ENCODE peak calls at places on chromosomes 4 and X, in ten cellular contexts. One of them, this sample, is unnamed.

GRCh38 chrX:44474410-44474809 is 68.2 kb downstream of the FUNDC1 start:
- DNase-seq in iris pigment epithelial cell: peak; percentile 14
- DNase-seq in endothelial cell: no peak
- DNase-seq in AG10803: peak; percentile 85
- DNase-seq in activated naive CD4-positive, alpha-beta T cell treated with anti-CD3 and anti-CD28 coated beads, Interleukin-2, amount 50 U/mL, for 72 hours: no peak
- DNase-seq in tibial artery: no peak
- DNase-seq in nephron progenitor cell: no peak
- DNase-seq in heart right ventricle: no peak
- DNase-seq in GM23338: no peak
- DNase-seq in MM.1S: no peak
- DNase-seq in this sample: no peak

GRCh38 chr4:121728798-121729226 is 32.0 kb upstream of the ANXA5 start:
- DNase-seq in iris pigment epithelial cell: peak; percentile 72
- DNase-seq in endothelial cell: no peak
- DNase-seq in AG10803: peak; percentile 97
- DNase-seq in activated naive CD4-positive, alpha-beta T cell treated with anti-CD3 and anti-CD28 coated beads, Interleukin-2, amount 50 U/mL, for 72 hours: no peak
- DNase-seq in tibial artery: no peak
- DNase-seq in nephron progenitor cell: no peak
- DNase-seq in heart right ventricle: no peak
- DNase-seq in GM23338: no peak
- DNase-seq in MM.1S: no peak
- DNase-seq in this sample: no peak

GRCh38 chr4:18981234-18981615 is 959.7 kb upstream of the LCORL start:
- DNase-seq in iris pigment epithelial cell: no peak
- DNase-seq in endothelial cell: no peak
- DNase-seq in AG10803: no peak
- DNase-seq in activated naive CD4-positive, alpha-beta T cell treated with anti-CD3 and anti-CD28 coated beads, Interleukin-2, amount 50 U/mL, for 72 hours: no peak
- DNase-seq in tibial artery: no peak
- DNase-seq in nephron progenitor cell: no peak
- DNase-seq in heart right ventricle: no peak
- DNase-seq in GM23338: no peak
- DNase-seq in MM.1S: peak; percentile 7
- DNase-seq in this sample: no peak

GRCh38 chr4:184355111-184355604 is 119.2 kb downstream of the IRF2 start:
- DNase-seq in iris pigment epithelial cell: peak; percentile 86
- DNase-seq in endothelial cell: peak; percentile 72
- DNase-seq in AG10803: peak; percentile 86
- DNase-seq in activated naive CD4-positive, alpha-beta T cell treated with anti-CD3 and anti-CD28 coated beads, Interleukin-2, amount 50 U/mL, for 72 hours: no peak
- DNase-seq in tibial artery: peak; percentile 80
- DNase-seq in nephron progenitor cell: no peak
- DNase-seq in heart right ventricle: peak; percentile 92
- DNase-seq in GM23338: no peak
- DNase-seq in MM.1S: peak; percentile 81
- DNase-seq in this sample: peak; percentile 59

GRCh38 chr4:93232883-93233282 is 595.7 kb upstream of the ATOH1 start:
- DNase-seq in iris pigment epithelial cell: no peak
- DNase-seq in endothelial cell: no peak
- DNase-seq in AG10803: no peak
- DNase-seq in activated naive CD4-positive, alpha-beta T cell treated with anti-CD3 and anti-CD28 coated beads, Interleukin-2, amount 50 U/mL, for 72 hours: no peak
- DNase-seq in tibial artery: no peak
- DNase-seq in nephron progenitor cell: no peak
- DNase-seq in heart right ventricle: no peak
- DNase-seq in GM23338: peak; percentile 12
- DNase-seq in MM.1S: no peak
- DNase-seq in this sample: no peak

GRCh38 chrX:7139202-7140081 is 8.1 kb upstream of the STS start:
- DNase-seq in iris pigment epithelial cell: peak; percentile 82
- DNase-seq in endothelial cell: no peak
- DNase-seq in AG10803: peak; percentile 87
- DNase-seq in activated naive CD4-positive, alpha-beta T cell treated with anti-CD3 and anti-CD28 coated beads, Interleukin-2, amount 50 U/mL, for 72 hours: no peak
- DNase-seq in tibial artery: no peak
- DNase-seq in nephron progenitor cell: no peak
- DNase-seq in heart right ventricle: no peak
- DNase-seq in GM23338: no peak
- DNase-seq in MM.1S: no peak
- DNase-seq in this sample: no peak

GRCh38 chr4:125515016-125515415 is 200.3 kb downstream of the FAT4 start:
- DNase-seq in iris pigment epithelial cell: no peak
- DNase-seq in endothelial cell: no peak
- DNase-seq in AG10803: no peak
- DNase-seq in activated naive CD4-positive, alpha-beta T cell treated with anti-CD3 and anti-CD28 coated beads, Interleukin-2, amount 50 U/mL, for 72 hours: no peak
- DNase-seq in tibial artery: no peak
- DNase-seq in nephron progenitor cell: no peak
- DNase-seq in heart right ventricle: no peak
- DNase-seq in GM23338: no peak
- DNase-seq in MM.1S: no peak
- DNase-seq in this sample: no peak

GRCh38 chr4:56048621-56049427 is 100.1 kb downstream of the CEP135 start:
- DNase-seq in iris pigment epithelial cell: peak; percentile 51
- DNase-seq in endothelial cell: peak; percentile 76
- DNase-seq in AG10803: peak; percentile 31
- DNase-seq in activated naive CD4-positive, alpha-beta T cell treated with anti-CD3 and anti-CD28 coated beads, Interleukin-2, amount 50 U/mL, for 72 hours: peak; percentile 69
- DNase-seq in tibial artery: no peak
- DNase-seq in nephron progenitor cell: peak; percentile 82
- DNase-seq in heart right ventricle: no peak
- DNase-seq in GM23338: peak; percentile 80
- DNase-seq in MM.1S: peak; percentile 71
- DNase-seq in this sample: peak; percentile 85

GRCh38 chr4:91963489-91963888 is 340.3 kb upstream of the GRID2 start:
- DNase-seq in iris pigment epithelial cell: peak; percentile 33
- DNase-seq in endothelial cell: no peak
- DNase-seq in AG10803: no peak
- DNase-seq in activated naive CD4-positive, alpha-beta T cell treated with anti-CD3 and anti-CD28 coated beads, Interleukin-2, amount 50 U/mL, for 72 hours: no peak
- DNase-seq in tibial artery: no peak
- DNase-seq in nephron progenitor cell: no peak
- DNase-seq in heart right ventricle: no peak
- DNase-seq in GM23338: no peak
- DNase-seq in MM.1S: no peak
- DNase-seq in this sample: no peak

GRCh38 chrX:154372612-154373022 is 1.8 kb downstream of the FLNA start:
- DNase-seq in iris pigment epithelial cell: no peak
- DNase-seq in endothelial cell: no peak
- DNase-seq in AG10803: peak; percentile 54
- DNase-seq in activated naive CD4-positive, alpha-beta T cell treated with anti-CD3 and anti-CD28 coated beads, Interleukin-2, amount 50 U/mL, for 72 hours: no peak
- DNase-seq in tibial artery: no peak
- DNase-seq in nephron progenitor cell: no peak
- DNase-seq in heart right ventricle: no peak
- DNase-seq in GM23338: no peak
- DNase-seq in MM.1S: no peak
- DNase-seq in this sample: peak; percentile 20

GRCh38 chr4:1207603-1208265 is 35.4 kb upstream of the SPON2 start:
- DNase-seq in iris pigment epithelial cell: peak; percentile 76
- DNase-seq in endothelial cell: no peak
- DNase-seq in AG10803: peak; percentile 80
- DNase-seq in activated naive CD4-positive, alpha-beta T cell treated with anti-CD3 and anti-CD28 coated beads, Interleukin-2, amount 50 U/mL, for 72 hours: no peak
- DNase-seq in tibial artery: peak; percentile 66
- DNase-seq in nephron progenitor cell: no peak
- DNase-seq in heart right ventricle: no peak
- DNase-seq in GM23338: peak; percentile 11
- DNase-seq in MM.1S: no peak
- DNase-seq in this sample: no peak

GRCh38 chr4:174521800-174522182 is 497 bp downstream of the HPGD start:
- DNase-seq in iris pigment epithelial cell: no peak
- DNase-seq in endothelial cell: peak; percentile 7
- DNase-seq in AG10803: no peak
- DNase-seq in activated naive CD4-positive, alpha-beta T cell treated with anti-CD3 and anti-CD28 coated beads, Interleukin-2, amount 50 U/mL, for 72 hours: peak; percentile 12
- DNase-seq in tibial artery: no peak
- DNase-seq in nephron progenitor cell: peak; percentile 12
- DNase-seq in heart right ventricle: peak; percentile 3
- DNase-seq in GM23338: peak; percentile 42
- DNase-seq in MM.1S: peak; percentile 57
- DNase-seq in this sample: peak; percentile 23

GRCh38 chr4:98516441-98517323 is 141.7 kb downstream of the TSPAN5 start:
- DNase-seq in iris pigment epithelial cell: peak; percentile 62
- DNase-seq in endothelial cell: no peak
- DNase-seq in AG10803: peak; percentile 54
- DNase-seq in activated naive CD4-positive, alpha-beta T cell treated with anti-CD3 and anti-CD28 coated beads, Interleukin-2, amount 50 U/mL, for 72 hours: no peak
- DNase-seq in tibial artery: no peak
- DNase-seq in nephron progenitor cell: no peak
- DNase-seq in heart right ventricle: no peak
- DNase-seq in GM23338: no peak
- DNase-seq in MM.1S: no peak
- DNase-seq in this sample: no peak

GRCh38 chr4:166941629-166942028 is 292.7 kb downstream of the SPOCK3 start:
- DNase-seq in iris pigment epithelial cell: peak; percentile 20
- DNase-seq in endothelial cell: no peak
- DNase-seq in AG10803: no peak
- DNase-seq in activated naive CD4-positive, alpha-beta T cell treated with anti-CD3 and anti-CD28 coated beads, Interleukin-2, amount 50 U/mL, for 72 hours: no peak
- DNase-seq in tibial artery: no peak
- DNase-seq in nephron progenitor cell: no peak
- DNase-seq in heart right ventricle: no peak
- DNase-seq in GM23338: no peak
- DNase-seq in MM.1S: no peak
- DNase-seq in this sample: no peak

GRCh38 chr4:123889376-123889945 is 492.9 kb downstream of the SPRY1 start:
- DNase-seq in iris pigment epithelial cell: peak; percentile 63
- DNase-seq in endothelial cell: no peak
- DNase-seq in AG10803: peak; percentile 29
- DNase-seq in activated naive CD4-positive, alpha-beta T cell treated with anti-CD3 and anti-CD28 coated beads, Interleukin-2, amount 50 U/mL, for 72 hours: no peak
- DNase-seq in tibial artery: no peak
- DNase-seq in nephron progenitor cell: no peak
- DNase-seq in heart right ventricle: no peak
- DNase-seq in GM23338: no peak
- DNase-seq in MM.1S: no peak
- DNase-seq in this sample: no peak

GRCh38 chr4:18034099-18034498 is 12.5 kb upstream of the LCORL start:
- DNase-seq in iris pigment epithelial cell: no peak
- DNase-seq in endothelial cell: no peak
- DNase-seq in AG10803: peak; percentile 35
- DNase-seq in activated naive CD4-positive, alpha-beta T cell treated with anti-CD3 and anti-CD28 coated beads, Interleukin-2, amount 50 U/mL, for 72 hours: no peak
- DNase-seq in tibial artery: no peak
- DNase-seq in nephron progenitor cell: no peak
- DNase-seq in heart right ventricle: no peak
- DNase-seq in GM23338: no peak
- DNase-seq in MM.1S: no peak
- DNase-seq in this sample: no peak

GRCh38 chr4:73947239-73947985 is 34.4 kb downstream of the PF4 start:
- DNase-seq in iris pigment epithelial cell: no peak
- DNase-seq in endothelial cell: no peak
- DNase-seq in AG10803: no peak
- DNase-seq in activated naive CD4-positive, alpha-beta T cell treated with anti-CD3 and anti-CD28 coated beads, Interleukin-2, amount 50 U/mL, for 72 hours: no peak
- DNase-seq in tibial artery: no peak
- DNase-seq in nephron progenitor cell: no peak
- DNase-seq in heart right ventricle: no peak
- DNase-seq in GM23338: no peak
- DNase-seq in MM.1S: no peak
- DNase-seq in this sample: no peak

GRCh38 chr4:61431131-61431530 is 231.0 kb downstream of the ADGRL3 start:
- DNase-seq in iris pigment epithelial cell: no peak
- DNase-seq in endothelial cell: no peak
- DNase-seq in AG10803: no peak
- DNase-seq in activated naive CD4-positive, alpha-beta T cell treated with anti-CD3 and anti-CD28 coated beads, Interleukin-2, amount 50 U/mL, for 72 hours: no peak
- DNase-seq in tibial artery: no peak
- DNase-seq in nephron progenitor cell: no peak
- DNase-seq in heart right ventricle: no peak
- DNase-seq in GM23338: no peak
- DNase-seq in MM.1S: no peak
- DNase-seq in this sample: no peak

GRCh38 chr4:651884-652642 is 22.0 kb downstream of the ATP5ME start:
- DNase-seq in iris pigment epithelial cell: no peak
- DNase-seq in endothelial cell: no peak
- DNase-seq in AG10803: no peak
- DNase-seq in activated naive CD4-positive, alpha-beta T cell treated with anti-CD3 and anti-CD28 coated beads, Interleukin-2, amount 50 U/mL, for 72 hours: no peak
- DNase-seq in tibial artery: no peak
- DNase-seq in nephron progenitor cell: no peak
- DNase-seq in heart right ventricle: no peak
- DNase-seq in GM23338: no peak
- DNase-seq in MM.1S: no peak
- DNase-seq in this sample: no peak

GRCh38 chrX:806586-806985 is 176.0 kb downstream of the SHOX start:
- DNase-seq in iris pigment epithelial cell: no peak
- DNase-seq in endothelial cell: no peak
- DNase-seq in AG10803: no peak
- DNase-seq in activated naive CD4-positive, alpha-beta T cell treated with anti-CD3 and anti-CD28 coated beads, Interleukin-2, amount 50 U/mL, for 72 hours: no peak
- DNase-seq in tibial artery: no peak
- DNase-seq in nephron progenitor cell: no peak
- DNase-seq in heart right ventricle: no peak
- DNase-seq in GM23338: no peak
- DNase-seq in MM.1S: no peak
- DNase-seq in this sample: no peak

GRCh38 chrX:48468693-48469691 is 1.1 kb downstream of the SLC38A5 start:
- DNase-seq in iris pigment epithelial cell: no peak
- DNase-seq in endothelial cell: no peak
- DNase-seq in AG10803: no peak
- DNase-seq in activated naive CD4-positive, alpha-beta T cell treated with anti-CD3 and anti-CD28 coated beads, Interleukin-2, amount 50 U/mL, for 72 hours: peak; percentile 26
- DNase-seq in tibial artery: no peak
- DNase-seq in nephron progenitor cell: no peak
- DNase-seq in heart right ventricle: no peak
- DNase-seq in GM23338: peak; percentile 65
- DNase-seq in MM.1S: peak; percentile 56
- DNase-seq in this sample: peak; percentile 64

GRCh38 chr4:85759392-85759791 is 284.4 kb downstream of the ARHGAP24 start:
- DNase-seq in iris pigment epithelial cell: no peak
- DNase-seq in endothelial cell: no peak
- DNase-seq in AG10803: no peak
- DNase-seq in activated naive CD4-positive, alpha-beta T cell treated with anti-CD3 and anti-CD28 coated beads, Interleukin-2, amount 50 U/mL, for 72 hours: no peak
- DNase-seq in tibial artery: no peak
- DNase-seq in nephron progenitor cell: no peak
- DNase-seq in heart right ventricle: no peak
- DNase-seq in GM23338: no peak
- DNase-seq in MM.1S: no peak
- DNase-seq in this sample: no peak

GRCh38 chr4:184978211-184978610 is 40.1 kb upstream of the HELT start:
- DNase-seq in iris pigment epithelial cell: peak; percentile 10
- DNase-seq in endothelial cell: no peak
- DNase-seq in AG10803: no peak
- DNase-seq in activated naive CD4-positive, alpha-beta T cell treated with anti-CD3 and anti-CD28 coated beads, Interleukin-2, amount 50 U/mL, for 72 hours: no peak
- DNase-seq in tibial artery: no peak
- DNase-seq in nephron progenitor cell: no peak
- DNase-seq in heart right ventricle: peak; percentile 66
- DNase-seq in GM23338: no peak
- DNase-seq in MM.1S: no peak
- DNase-seq in this sample: no peak

GRCh38 chrX:47562615-47563243 is 1.7 kb downstream of the ARAF start:
- DNase-seq in iris pigment epithelial cell: peak; percentile 44
- DNase-seq in endothelial cell: peak; percentile 28
- DNase-seq in AG10803: no peak
- DNase-seq in activated naive CD4-positive, alpha-beta T cell treated with anti-CD3 and anti-CD28 coated beads, Interleukin-2, amount 50 U/mL, for 72 hours: no peak
- DNase-seq in tibial artery: no peak
- DNase-seq in nephron progenitor cell: no peak
- DNase-seq in heart right ventricle: no peak
- DNase-seq in GM23338: peak; percentile 27
- DNase-seq in MM.1S: no peak
- DNase-seq in this sample: peak; percentile 41

This sample was measured in NAMALWA.